ENCODE peak calls at places on chromosomes 7 and 10, in four cellular contexts. C is CD8-positive, alpha-beta T cell; L is upper lobe of right lung; K is A549. S is an unnamed sample. For H3K9me3, the result is how much of the 10 kb centered on the place peaks cover.

GRCh38 chr10:37754538-37755323 is 102.7 kb downstream of the ZNF248 start:
- DNase-seq in C (no peak), L (no peak), K (peak), S (no peak)

GRCh38 chr7:155184923-155185322 is 112.8 kb upstream of the INSIG1 start:
- DNase-seq in C (no peak), L (no peak), K (no peak), S (no peak)

GRCh38 chr7:1922071-1922869 is 252.2 kb downstream of the ELFN1 start:
- DNase-seq in C (peak), L (no peak), K (no peak), S (peak)

GRCh38 chr7:17696422-17696821 is 243.9 kb downstream of the SNX13 start:
- DNase-seq in C (no peak), L (no peak), K (peak), S (no peak)

GRCh38 chr10:102261196-102261595 is 15.9 kb downstream of the GBF1 start:
- DNase-seq in C (no peak), L (no peak), K (no peak), S (no peak)

GRCh38 chr10:112775347-112775746 is 174.7 kb upstream of the TCF7L2 start:
- DNase-seq in C (no peak), L (no peak), K (peak), S (no peak)

GRCh38 chr10:119104653-119105024 is 726 bp downstream of the DENND10 start:
- DNase-seq in C (no peak), L (peak), K (peak), S (no peak)

GRCh38 chr10:27223964-27224363 is 16.6 kb downstream of the ACBD5 start:
- DNase-seq in C (peak), L (no peak), K (peak), S (peak)

GRCh38 chr10:13331641-13332040 is 16.5 kb downstream of the SEPHS1 start:
- DNase-seq in C (no peak), L (no peak), K (no peak), S (no peak)

GRCh38 chr7:19572566-19572965 is 136.3 kb downstream of the POLR1F start:
- DNase-seq in C (no peak), L (no peak), K (no peak), S (no peak)

GRCh38 chr10:13340068-13340467 is 8.0 kb downstream of the SEPHS1 start:
- DNase-seq in C (no peak), L (no peak), K (no peak), S (no peak)

GRCh38 chr10:48531486-48531885 is 73.4 kb downstream of the ARHGAP22 start:
- DNase-seq in C (no peak), L (no peak), K (no peak), S (no peak)

GRCh38 chr7:90483236-90483635 is 13.8 kb downstream of the PTTG1IP2 start:
- DNase-seq in C (no peak), L (no peak), K (no peak), S (no peak)

GRCh38 chr7:22642454-22642853 is 84.5 kb upstream of the IL6 start:
- DNase-seq in C (no peak), L (no peak), K (no peak), S (no peak)

GRCh38 chr7:22639400-22639799 is 87.6 kb upstream of the IL6 start:
- DNase-seq in C (no peak), L (no peak), K (no peak), S (no peak)

GRCh38 chr7:22635349-22635748 is 91.7 kb upstream of the IL6 start:
- DNase-seq in C (no peak), L (no peak), K (no peak), S (no peak)

GRCh38 chr7:22645418-22646181 is 81.4 kb upstream of the IL6 start:
- DNase-seq in C (no peak), L (no peak), K (no peak), S (no peak)

GRCh38 chr7:22640269-22640668 is 86.7 kb upstream of the IL6 start:
- DNase-seq in C (no peak), L (no peak), K (no peak), S (no peak)
- H3K9me3 ChIP-seq in C (under half), L (under half), K (under half), S (under half)

GRCh38 chr7:64643567-64643966 is 22.4 kb upstream of the ZNF107 start:
- DNase-seq in C (no peak), L (no peak), K (no peak), S (no peak)
- H3K9me3 ChIP-seq in C (under half), L (under half), K (under half), S (under half)

DNA sequence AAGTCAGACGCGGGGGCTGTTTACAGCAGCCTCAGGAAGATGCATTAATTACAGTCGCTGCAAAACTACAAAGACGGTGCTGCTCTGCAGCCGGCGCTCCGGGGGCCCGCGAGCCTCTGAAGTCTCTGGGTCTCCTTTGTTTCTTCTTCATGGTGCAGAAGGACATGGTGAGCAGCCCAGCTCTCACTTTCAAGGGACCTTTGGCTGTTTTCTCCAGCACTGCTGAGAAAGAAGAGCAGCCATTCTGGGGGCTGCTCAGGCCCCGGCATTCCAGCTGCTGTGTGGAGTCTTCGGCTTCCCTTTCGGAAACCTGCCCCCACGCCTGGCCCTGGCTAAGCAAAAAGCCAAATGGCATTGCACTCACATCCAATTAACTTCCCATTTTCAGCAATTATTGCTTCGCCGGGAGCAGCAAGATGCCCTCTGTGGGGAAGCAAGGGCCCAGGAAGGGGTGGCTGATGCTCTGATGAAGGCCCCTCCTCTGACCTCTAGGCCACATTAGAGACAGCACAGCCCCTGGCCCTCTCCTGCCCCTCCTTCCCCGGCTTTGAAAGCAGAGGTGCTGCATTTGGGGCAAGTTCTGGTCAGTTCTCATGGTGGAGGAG is 555.7 kb downstream of the PTPRN2 start:
- DNase-seq in C (no peak), L (peak), K (no peak), S (no peak)
- H3K9me3 ChIP-seq in C (under half), L (under half), K (under half), S (under half)

GRCh38 chr7:69204936-69205335 is 393.3 kb upstream of the AUTS2 start:
- DNase-seq in C (no peak), L (no peak), K (no peak), S (no peak)

GRCh38 chr7:69196593-69196992 is 401.7 kb upstream of the AUTS2 start:
- DNase-seq in C (no peak), L (no peak), K (no peak), S (no peak)

GRCh38 chr7:69199048-69199447 is 399.2 kb upstream of the AUTS2 start:
- DNase-seq in C (no peak), L (no peak), K (no peak), S (no peak)

GRCh38 chr7:69198250-69198649 is 400.0 kb upstream of the AUTS2 start:
- DNase-seq in C (no peak), L (no peak), K (no peak), S (no peak)

DNA sequence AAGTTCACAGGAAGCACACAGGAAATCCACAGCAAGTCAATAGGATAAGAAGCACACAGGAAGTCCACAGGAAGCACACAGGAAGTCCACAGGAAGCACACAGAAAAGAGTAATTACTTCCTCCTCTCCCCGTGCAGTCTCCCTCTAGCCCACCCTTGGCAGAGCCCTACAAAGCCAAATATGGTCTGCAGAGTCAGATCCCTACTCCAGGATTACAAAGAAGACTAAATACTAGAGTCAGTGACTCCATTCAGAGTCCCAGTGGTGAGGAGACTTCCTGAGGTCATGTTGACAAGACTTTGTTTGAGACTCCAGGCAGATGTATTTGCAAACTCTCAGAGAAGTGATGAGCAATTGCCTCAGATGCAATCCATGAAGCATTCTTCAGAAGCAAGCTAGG is 398.6 kb upstream of the AUTS2 start:
- DNase-seq in C (no peak), L (no peak), K (no peak), S (no peak)
- H3K9me3 ChIP-seq in C (under half), L (under half), K (under half), S (under half)

GRCh38 chr7:158531661-158532060 is 56.0 kb downstream of the PTPRN2 start:
- DNase-seq in C (no peak), L (no peak), K (no peak), S (no peak)

GRCh38 chr7:158527495-158527894 is 60.1 kb downstream of the PTPRN2 start:
- DNase-seq in C (no peak), L (no peak), K (no peak), S (no peak)

GRCh38 chr7:158527902-158528502 is 59.6 kb downstream of the PTPRN2 start:
- DNase-seq in C (no peak), L (no peak), K (no peak), S (no peak)

GRCh38 chr7:158530800-158531609 is 56.6 kb downstream of the PTPRN2 start:
- DNase-seq in C (no peak), L (no peak), K (no peak), S (no peak)

DNA sequence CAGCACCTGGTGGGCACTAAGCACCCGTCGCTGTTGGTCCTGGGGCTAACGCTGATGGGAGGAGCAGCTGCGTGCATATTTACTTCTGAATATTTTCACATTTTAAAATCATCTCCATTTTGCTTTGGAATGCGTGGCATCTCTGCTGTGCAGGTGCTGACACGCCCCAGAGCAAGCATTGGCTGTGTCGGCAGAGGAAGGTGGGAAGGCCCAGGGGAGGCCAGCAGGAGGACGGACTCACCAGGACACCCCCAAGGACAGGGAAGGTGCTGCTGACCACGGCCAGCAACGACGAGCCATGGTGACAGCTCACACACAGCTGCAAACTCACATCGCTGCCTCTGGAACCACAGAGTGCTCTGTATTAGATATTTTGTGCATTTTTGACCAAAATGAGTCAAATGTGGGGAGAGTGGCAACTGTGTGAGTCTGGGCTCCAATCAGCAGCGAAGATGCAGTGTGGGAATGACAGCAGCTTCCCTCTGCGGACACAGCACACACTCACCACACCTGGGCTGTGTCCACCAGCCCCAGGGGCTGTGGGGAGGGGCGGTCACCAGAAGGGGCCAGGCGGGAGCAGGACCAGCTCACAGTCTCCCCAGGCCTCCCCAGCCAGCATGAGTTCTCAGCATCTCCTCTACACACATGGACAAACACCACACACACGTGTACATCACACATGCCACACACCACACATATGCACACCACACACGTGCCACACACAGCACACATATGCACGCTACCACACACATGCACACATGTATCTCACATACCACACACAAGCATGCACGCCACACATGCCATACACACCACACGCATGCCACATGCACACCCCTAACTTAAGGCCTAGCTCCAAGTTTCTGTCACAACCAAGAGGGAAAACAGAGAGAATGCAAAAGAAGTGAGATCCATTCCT is 58.2 kb downstream of the PTPRN2 start:
- DNase-seq in C (no peak), L (no peak), K (no peak), S (no peak)
- H3K9me3 ChIP-seq in C (under half), L (under half), K (under half), S (under half)